ENCODE peak calls at places on chromosomes 7 and 10, in nine cellular contexts. H, N, Q, A, M, F, O, I and D are unnamed samples.

GRCh38 chr10:61805091-61805490 is 96.4 kb upstream of the ARID5B start:
- DNase-seq in H (no peak), N (no peak), Q (no peak), A (no peak), M (no peak), F (no peak), O (no peak), I (no peak), D (no peak)

GRCh38 chr10:43961523-43962345 is 313.1 kb upstream of the ZNF32 start:
- DNase-seq in H (no peak), N (no peak), Q (no peak), A (no peak), M (peak), F (no peak), O (no peak), I (no peak), D (no peak)

GRCh38 chr7:95758187-95758586 is 14.2 kb upstream of the DYNC1I1 start:
- DNase-seq in H (no peak), N (no peak), Q (no peak), A (no peak), M (no peak), F (no peak), O (no peak), I (no peak), D (no peak)

GRCh38 chr7:114414151-114415053 is at the start of gene FOXP2:
- DNase-seq in H (peak), N (no peak), Q (no peak), A (no peak), M (no peak), F (no peak), O (no peak), I (no peak), D (no peak)

GRCh38 chr10:86294346-86295265 is 72.0 kb downstream of the GRID1 start:
- DNase-seq in H (no peak), N (no peak), Q (no peak), A (no peak), M (peak), F (no peak), O (no peak), I (no peak), D (no peak)

GRCh38 chr7:28787116-28787515 is 171.0 kb downstream of the TRIL start:
- DNase-seq in H (no peak), N (no peak), Q (no peak), A (no peak), M (no peak), F (no peak), O (no peak), I (no peak), D (no peak)

GRCh38 chr7:151706568-151707469 is 170.1 kb downstream of the PRKAG2 start:
- DNase-seq in H (peak), N (no peak), Q (no peak), A (no peak), M (no peak), F (no peak), O (no peak), I (no peak), D (no peak)

GRCh38 chr7:66554326-66554725 is 74.4 kb upstream of the KCTD7 start:
- DNase-seq in H (no peak), N (no peak), Q (no peak), A (no peak), M (no peak), F (no peak), O (no peak), I (no peak), D (no peak)

GRCh38 chr10:73493781-73494180 is 2.0 kb downstream of the PPP3CB start:
- DNase-seq in H (peak), N (no peak), Q (no peak), A (no peak), M (no peak), F (no peak), O (peak), I (no peak), D (no peak)